ENCODE peak calls at places on chromosome 1, in four cellular contexts. Q is activated T-cell treated with anti-CD3 and anti-CD28 coated beads, Interleukin-2, amount 50 U/mL, for 1 hour; T is GM19239; X is left cardiac atrium. S is an unnamed sample.

GRCh38 chr1:94654919-94655318 is 113.4 kb upstream of the F3 start:
- DNase-seq in Q (no peak), T (no peak), X (no peak), S (no peak)

GRCh38 chr1:244318512-244318911 is 133.2 kb downstream of the ADSS2 start:
- DNase-seq in X (no peak), Q (no peak), T (peak), S (no peak)

GRCh38 chr1:181073638-181074037 is 14.9 kb upstream of the IER5 start:
- DNase-seq in T (no peak), X (no peak), Q (no peak), S (no peak)

GRCh38 chr1:233082778-233083550 is 132.6 kb downstream of the NTPCR start:
- DNase-seq in T (no peak), Q (no peak), X (no peak), S (no peak)

GRCh38 chr1:7454052-7454815 is 316.9 kb upstream of the VAMP3 start:
- DNase-seq in T (no peak), Q (no peak), X (no peak), S (peak)

GRCh38 chr1:20380616-20381035 is 90.0 kb downstream of the VWA5B1 start:
- DNase-seq in T (no peak), Q (no peak), X (no peak), S (no peak)

GRCh38 chr1:42966688-42967609 is 8.3 kb upstream of the SLC2A1 start:
- DNase-seq in Q (no peak), X (no peak), T (no peak), S (peak)

GRCh38 chr1:112544011-112544688 is 35.4 kb downstream of the WNT2B start:
- DNase-seq in X (no peak), T (no peak), Q (no peak), S (peak)

GRCh38 chr1:224216380-224216779 is 33.3 kb downstream of the DEGS1 start:
- DNase-seq in Q (no peak), T (no peak), X (no peak), S (no peak)

GRCh38 chr1:203769505-203770343 is 4.7 kb downstream of the LAX1 start:
- DNase-seq in Q (no peak), T (no peak), X (peak), S (peak)

GRCh38 chr1:13590486-13590885 is 6.9 kb downstream of the PDPN start:
- DNase-seq in X (no peak), Q (no peak), T (no peak), S (no peak)

GRCh38 chr1:95311006-95311405 is 77.0 kb downstream of the RWDD3 start:
- DNase-seq in T (no peak), Q (no peak), X (no peak), S (no peak)

GRCh38 chr1:177927021-177927596 is 42.7 kb downstream of the SEC16B start:
- DNase-seq in T (no peak), X (no peak), Q (no peak), S (no peak)

GRCh38 chr1:201925961-201926585 is 20.3 kb downstream of the LMOD1 start:
- DNase-seq in T (no peak), Q (no peak), X (no peak), S (no peak)

GRCh38 chr1:77354996-77355395 is 73.2 kb downstream of the AK5 start:
- DNase-seq in X (no peak), T (no peak), Q (no peak), S (no peak)

S was measured in Calu3.